ENCODE peak calls at places on chromosomes 3 and 15, in nine cellular contexts. P is A549, A is K562, D is H1, F is SK-N-SH, E is HepG2, N is GM12878, S is HCT116, V is endothelial cell of umbilical vein. W is an unnamed sample.

GRCh38 chr3:66418432-66419052 is 82.3 kb downstream of the LRIG1 start:
- DNase-seq in V (peak; percentile 55), F (no peak), S (no peak), N (no peak), D (no peak), P (no peak), A (no peak), E (no peak), W (no peak)

GRCh38 chr15:60555814-60556213 is 76.9 kb upstream of the ICE2 start:
- DNase-seq in V (no peak), D (no peak), N (no peak), S (no peak), F (no peak), E (no peak), A (no peak), P (no peak), W (no peak)

GRCh38 chr3:184332370-184333090 is 4.9 kb upstream of the FAM131A start:
- DNase-seq in N (no peak), A (no peak), S (no peak), V (peak; percentile 96), E (no peak), P (no peak), D (no peak), F (no peak), W (no peak)

GRCh38 chr15:26298666-26299065 is 435.5 kb upstream of the ATP10A start:
- DNase-seq in F (no peak), N (no peak), S (no peak), A (no peak), E (no peak), V (no peak), D (no peak), P (no peak), W (no peak)

GRCh38 chr3:11128682-11129632 is 25.3 kb upstream of the HRH1 start:
- DNase-seq in E (no peak), D (no peak), N (no peak), A (no peak), S (no peak), P (no peak), F (no peak), V (no peak), W (no peak)

GRCh38 chr15:39682366-39682765 is 100.3 kb downstream of the FSIP1 start:
- DNase-seq in S (no peak), N (no peak), E (no peak), D (no peak), F (no peak), A (no peak), P (no peak), V (no peak), W (no peak)

GRCh38 chr3:50609743-50610085 is 1.9 kb downstream of the CISH start:
- DNase-seq in A (no peak), E (no peak), P (no peak), V (no peak), N (no peak), S (no peak), D (no peak), F (no peak), W (no peak)

GRCh38 chr3:49462222-49462621 is 7.8 kb upstream of the DAG1 start:
- DNase-seq in N (no peak), V (no peak), S (no peak), F (no peak), P (no peak), E (peak; percentile 60), D (no peak), A (peak; percentile 45), W (no peak)

GRCh38 chr3:58120075-58120812 is 90.5 kb downstream of the DNASE1L3 start:
- DNase-seq in F (no peak), A (no peak), P (no peak), E (no peak), V (peak; percentile 33), S (no peak), N (no peak), D (no peak), W (peak; percentile 13)

GRCh38 chr3:47251689-47252088 is 30.9 kb downstream of the KIF9 start:
- DNase-seq in A (no peak), F (no peak), S (no peak), E (no peak), P (no peak), V (no peak), D (no peak), N (no peak), W (peak; percentile 18)

GRCh38 chr15:42349178-42349577 is 10.1 kb upstream of the CAPN3 start:
- DNase-seq in N (no peak), P (no peak), A (no peak), F (no peak), E (no peak), S (no peak), D (no peak), V (no peak), W (no peak)

GRCh38 chr15:37095993-37096877 is 4.1 kb downstream of the MEIS2 start:
- DNase-seq in V (peak; percentile 56), P (no peak), S (no peak), E (no peak), N (no peak), A (no peak), F (peak; percentile 51), D (peak; percentile 71), W (no peak)
- H3K4me3 ChIP-seq in V (peak overlapping the region; percentile 92), P (no peak overlapping the region), S (no peak overlapping the region), E (no peak overlapping the region), N (peak overlapping the region; percentile 87), A (no peak overlapping the region), F (peak overlapping the region; percentile 74), D (peak overlapping the region; percentile 30), W (no peak overlapping the region)

GRCh38 chr3:195306359-195306758 is 35.4 kb upstream of the XXYLT1 start:
- DNase-seq in A (no peak), D (no peak), N (no peak), E (no peak), F (no peak), V (no peak), S (no peak), P (no peak), W (no peak)

GRCh38 chr3:195312714-195313113 is 41.8 kb upstream of the XXYLT1 start:
- DNase-seq in V (peak; percentile 66), D (no peak), E (no peak), N (no peak), S (no peak), F (no peak), A (no peak), P (no peak), W (no peak)

GRCh38 chr3:195302436-195302835 is 31.5 kb upstream of the XXYLT1 start:
- DNase-seq in P (no peak), N (no peak), V (no peak), E (no peak), S (no peak), D (no peak), A (no peak), F (no peak), W (no peak)

DNA sequence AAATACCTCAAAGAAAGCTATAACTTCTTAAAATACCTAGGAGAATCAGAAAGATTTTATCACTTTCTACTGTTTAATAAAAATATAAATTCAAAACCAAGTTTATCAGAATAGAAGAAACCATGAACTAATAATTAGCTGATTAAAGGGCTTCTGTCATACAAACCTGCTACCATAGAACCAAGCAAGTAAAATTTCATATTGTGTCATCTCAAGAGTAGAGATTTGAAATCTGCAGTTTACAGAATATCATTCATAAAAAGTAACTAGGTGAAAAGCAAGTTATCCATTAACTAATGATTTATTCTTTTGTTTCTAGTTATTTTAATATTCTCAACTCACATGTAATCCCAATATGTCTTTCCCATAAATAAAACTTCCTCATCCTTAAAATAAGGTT is 36.8 kb upstream of the XXYLT1 start:
- DNase-seq in E (no peak), S (no peak), F (no peak), P (no peak), A (no peak), V (no peak), N (no peak), D (no peak), W (no peak)
- TF ChIP-seq MAX in E (no peak), S (no peak), F (no peak), P (no peak), A (no peak), V (no peak), N (no peak), D (no peak), W (no peak)

DNA sequence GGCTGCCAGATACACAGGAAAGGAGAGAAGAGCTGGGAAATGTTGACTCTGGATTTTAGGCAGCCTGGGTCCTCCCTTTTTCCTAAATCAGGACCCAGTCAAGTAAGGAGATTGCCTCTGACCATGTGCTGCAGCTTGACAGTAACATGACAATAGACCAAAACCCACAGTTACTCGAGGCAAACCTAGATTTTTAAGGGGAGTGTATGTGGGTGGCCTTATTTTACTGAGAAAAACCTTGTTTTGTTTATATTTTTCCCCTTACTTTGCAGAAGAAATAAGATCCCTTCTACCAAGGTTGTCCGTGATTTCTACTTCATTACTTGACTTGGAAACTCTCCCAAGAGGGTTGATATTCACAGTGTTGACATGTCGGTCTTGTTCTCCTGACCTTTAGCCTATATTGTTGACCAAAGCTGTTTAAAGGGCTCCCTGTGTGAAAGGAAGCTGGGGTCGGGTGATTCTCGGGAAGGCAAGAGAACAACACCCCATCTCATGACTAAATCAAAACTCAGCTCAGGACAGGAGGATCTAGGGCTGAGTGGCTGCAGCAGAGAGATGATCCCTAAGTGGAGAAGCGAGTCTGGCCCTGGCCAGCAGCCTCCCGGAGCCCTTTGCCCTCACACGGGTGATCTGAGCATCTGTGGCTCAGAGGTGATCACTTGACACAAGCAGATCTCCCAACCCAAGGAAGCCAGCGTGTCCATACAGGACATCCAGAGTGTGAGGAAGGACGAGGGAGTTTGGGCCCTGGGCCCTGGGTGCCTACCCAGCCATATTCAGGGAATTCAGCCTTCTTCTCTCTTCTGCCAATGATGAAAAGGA is 31.0 kb upstream of the SLCO2A1 start:
- DNase-seq in F (no peak), D (peak; percentile 22), V (peak; percentile 65), N (no peak), E (peak; percentile 41), A (no peak), P (no peak), S (no peak), W (no peak)
- H3K4me3 ChIP-seq in F (no peak overlapping the region), D (no peak overlapping the region), V (no peak overlapping the region), N (no peak overlapping the region), E (no peak overlapping the region), A (no peak overlapping the region), P (no peak overlapping the region), S (no peak overlapping the region), W (no peak overlapping the region)

GRCh38 chr15:41337631-41338522 is 5.2 kb downstream of the NUSAP1 start:
- DNase-seq in D (no peak), N (no peak), E (no peak), S (no peak), V (no peak), F (no peak), A (peak; percentile 4), P (no peak), W (peak; percentile 12)

GRCh38 chr15:41337047-41337446 is 4.4 kb downstream of the NUSAP1 start:
- DNase-seq in P (no peak), D (no peak), A (no peak), S (no peak), V (no peak), F (no peak), N (no peak), E (no peak), W (no peak)

GRCh38 chr15:41332788-41333527 is at the start of gene NUSAP1:
- DNase-seq in E (peak; percentile 38), D (no peak), A (no peak), N (no peak), P (peak; percentile 42), S (no peak), V (no peak), F (no peak), W (peak; percentile 78)

GRCh38 chr15:41334293-41335120 is 1.8 kb downstream of the NUSAP1 start:
- DNase-seq in V (no peak), N (no peak), E (no peak), D (no peak), S (no peak), A (no peak), F (no peak), P (no peak), W (peak; percentile 22)

GRCh38 chr15:41336549-41336948 is 3.9 kb downstream of the NUSAP1 start:
- DNase-seq in A (no peak), N (no peak), P (no peak), E (no peak), D (no peak), F (no peak), V (no peak), S (no peak), W (no peak)
- TF ChIP-seq MAX in A (no peak), N (no peak), P (no peak), E (no peak), D (no peak), F (no peak), V (no peak), S (no peak), W (no peak)